ENCODE peak calls at places on chromosome 3, in nine cellular contexts. O is kidney, U is keratinocyte, J is IMR-90, V is endodermal cell, B is left ventricle myocardium inferior, R is K562, S is progenitor cell of endocrine pancreas, A is left lung. Q is an unnamed sample.

GRCh38 chr3:54599741-54600140 is 328.1 kb downstream of the LRTM1 start:
- DNase-seq in V (no peak), S (no peak), B (peak), J (no peak), O (no peak), R (no peak), A (no peak), U (no peak), Q (no peak)

GRCh38 chr3:113736548-113737089 is 9.4 kb downstream of the NAA50 start:
- DNase-seq in A (no peak), R (peak), S (no peak), U (no peak), B (no peak), V (peak), J (peak), O (no peak), Q (peak)

GRCh38 chr3:119598410-119599098 is 869 bp downstream of the PLA1A start:
- DNase-seq in U (no peak), S (no peak), J (no peak), R (no peak), A (no peak), B (no peak), O (no peak), V (no peak), Q (no peak)

GRCh38 chr3:27914199-27914598 is 192.1 kb upstream of the EOMES start:
- DNase-seq in J (no peak), S (no peak), R (no peak), U (no peak), V (peak), O (no peak), A (no peak), B (no peak), Q (peak)

GRCh38 chr3:111325160-111325707 is 216.8 kb upstream of the CD96 start:
- DNase-seq in J (peak), S (no peak), U (no peak), V (no peak), A (no peak), O (no peak), B (no peak), R (no peak), Q (no peak)

GRCh38 chr3:146465713-146466465 is 3.5 kb downstream of the PLSCR2 start:
- DNase-seq in U (no peak), R (no peak), V (no peak), A (no peak), S (no peak), B (no peak), O (no peak), J (peak), Q (no peak)

GRCh38 chr3:42033741-42034140 is 57.4 kb upstream of the TRAK1 start:
- DNase-seq in S (no peak), A (no peak), J (peak), V (no peak), O (no peak), B (no peak), R (no peak), U (no peak), Q (no peak)

GRCh38 chr3:69422751-69423150 is 36.9 kb upstream of the FRMD4B start:
- DNase-seq in O (no peak), V (no peak), R (no peak), B (no peak), J (peak), U (no peak), A (no peak), S (no peak), Q (peak)

GRCh38 chr3:179624471-179624870 is 19.9 kb downstream of the NDUFB5 start:
- DNase-seq in V (no peak), S (no peak), B (no peak), U (no peak), R (no peak), J (peak), O (no peak), A (no peak), Q (no peak)

GRCh38 chr3:70815817-70816216 is 503.4 kb upstream of the MDFIC2 start:
- DNase-seq in R (no peak), B (no peak), A (no peak), J (no peak), U (no peak), O (no peak), V (no peak), S (no peak), Q (peak)

GRCh38 chr3:8988791-8989558 is 25.7 kb upstream of the RAD18 start:
- DNase-seq in J (no peak), U (no peak), O (no peak), R (no peak), B (no peak), V (peak), S (no peak), A (no peak), Q (no peak)

GRCh38 chr3:53161820-53162671 is 1.0 kb downstream of the PRKCD start:
- DNase-seq in B (peak), A (peak), O (no peak), R (peak), V (peak), J (peak), S (peak), U (peak), Q (no peak)

GRCh38 chr3:53162672-53163458 is 1.9 kb downstream of the PRKCD start:
- DNase-seq in S (no peak), B (no peak), R (peak), A (no peak), U (no peak), V (peak), J (no peak), O (no peak), Q (no peak)

GRCh38 chr3:53160335-53160659 is 712 bp upstream of the PRKCD start:
- DNase-seq in J (no peak), B (no peak), V (no peak), U (no peak), S (no peak), O (no peak), R (no peak), A (no peak), Q (no peak)

GRCh38 chr3:53160660-53161344 is at the start of gene PRKCD:
- DNase-seq in U (no peak), R (peak), A (peak), V (peak), B (peak), J (peak), S (peak), O (peak), Q (peak)

GRCh38 chr3:53161345-53161819 is 373 bp downstream of the PRKCD start:
- DNase-seq in B (peak), J (no peak), U (no peak), V (no peak), A (no peak), O (no peak), S (no peak), R (peak), Q (no peak)
- TF ChIP-seq CTCF in B (no peak), J (no peak), U (no peak), V (no peak), A (no peak), O (no peak), S (no peak), R (no peak), Q (no peak)

GRCh38 chr3:193790086-193790990 is 197.3 kb downstream of the OPA1 start:
- DNase-seq in A (no peak), U (no peak), R (no peak), V (peak), S (no peak), B (no peak), J (no peak), O (no peak), Q (no peak)
- TF ChIP-seq CTCF in A (no peak), U (no peak), R (no peak), V (no peak), S (no peak), B (no peak), J (no peak), O (no peak), Q (no peak)

DNA sequence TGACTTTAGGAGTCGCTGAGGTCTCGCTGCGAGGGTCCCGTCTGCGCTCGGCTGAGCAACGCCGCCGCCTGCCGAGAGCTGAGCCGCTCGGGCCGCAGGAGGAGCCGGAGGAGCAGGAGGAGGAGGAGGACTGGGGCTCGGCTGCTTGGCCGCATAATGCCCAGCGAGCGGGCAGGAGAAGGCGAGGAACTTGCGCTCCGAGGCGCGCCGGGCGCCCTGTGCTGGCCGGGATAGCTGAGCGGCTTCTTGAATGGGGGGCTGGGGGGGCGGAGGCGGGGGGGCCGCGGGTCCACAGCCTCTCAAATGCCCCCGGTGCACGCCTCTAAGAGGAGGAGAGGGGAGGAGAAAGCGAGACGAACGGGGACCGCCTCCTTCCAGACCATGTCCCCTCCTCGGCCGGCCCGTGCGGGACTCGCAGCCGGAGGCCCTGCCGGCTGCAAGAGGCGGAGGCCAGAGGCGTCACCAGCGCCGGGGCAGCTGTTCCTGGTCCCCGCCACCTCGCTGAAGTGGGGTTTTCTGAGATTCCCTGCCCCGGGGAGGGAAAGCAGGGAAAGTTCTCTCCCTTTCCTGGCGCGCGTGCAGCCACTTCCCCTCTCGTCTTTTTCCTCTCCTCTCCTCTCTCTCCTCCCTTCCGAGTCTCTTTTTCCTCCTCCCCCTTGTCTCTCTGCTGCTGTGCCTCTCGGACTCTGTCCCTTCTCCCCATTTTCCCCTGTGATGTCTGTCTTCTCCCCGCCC is at the start of gene ADAMTS9:
- DNase-seq in B (peak), V (peak), U (no peak), J (peak), S (peak), R (no peak), A (peak), O (peak), Q (peak)
- TF ChIP-seq CTCF in B (no peak), V (peak), U (no peak), J (no peak), S (no peak), R (no peak), A (no peak), O (no peak), Q (no peak)

GRCh38 chr3:45080824-45081223 is 54.7 kb downstream of the CLEC3B start:
- DNase-seq in A (no peak), U (no peak), R (no peak), O (no peak), B (no peak), J (no peak), S (no peak), V (no peak), Q (no peak)

GRCh38 chr3:45079715-45080114 is 53.6 kb downstream of the CLEC3B start:
- DNase-seq in O (no peak), U (no peak), A (no peak), B (no peak), J (no peak), V (no peak), S (no peak), R (no peak), Q (no peak)

GRCh38 chr3:45081506-45081905 is 55.4 kb downstream of the CLEC3B start:
- DNase-seq in B (no peak), J (no peak), V (no peak), R (no peak), S (no peak), U (no peak), O (no peak), A (no peak), Q (no peak)

GRCh38 chr3:45075821-45076625 is 49.9 kb downstream of the CLEC3B start:
- DNase-seq in R (no peak), U (no peak), V (no peak), O (no peak), S (no peak), B (no peak), J (no peak), A (no peak), Q (no peak)

DNA sequence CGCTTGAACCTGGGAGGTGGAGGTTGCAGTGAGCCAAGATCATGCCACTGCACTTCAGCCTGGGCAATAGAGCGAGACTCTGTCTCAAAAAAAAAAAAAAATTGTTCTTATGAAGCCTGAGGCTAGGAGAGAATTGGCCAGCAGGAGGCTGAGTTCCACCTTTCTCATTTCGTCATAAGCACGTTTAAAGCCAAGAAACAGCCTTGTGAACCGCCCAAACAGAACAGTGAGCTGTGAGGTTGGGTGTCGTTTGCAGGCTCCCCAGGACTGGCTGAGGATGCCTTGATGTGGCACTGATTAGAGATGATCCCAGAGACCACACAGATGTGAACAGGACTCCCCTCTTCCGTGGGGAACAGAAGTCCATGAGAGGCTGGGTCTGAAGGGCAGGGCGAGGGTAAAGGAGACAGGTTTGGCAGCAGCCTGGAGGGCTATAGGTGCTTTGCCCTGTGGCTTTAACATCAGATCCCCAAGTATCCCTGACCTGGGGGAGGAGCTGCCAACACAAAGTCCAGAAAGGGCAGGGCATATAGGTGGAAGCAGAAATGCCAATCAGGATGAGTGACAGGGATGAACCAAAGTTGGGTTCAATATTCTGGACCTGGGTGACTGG is 52.9 kb downstream of the CLEC3B start:
- DNase-seq in U (no peak), J (peak), R (peak), O (no peak), V (no peak), A (no peak), S (no peak), B (no peak), Q (peak)
- TF ChIP-seq CTCF in U (peak), J (peak), R (peak), O (no peak), V (peak), A (no peak), S (peak), B (peak), Q (peak)

GRCh38 chr3:26522919-26523318 is 99.7 kb upstream of the LRRC3B start:
- DNase-seq in S (no peak), R (no peak), V (no peak), B (no peak), O (no peak), A (no peak), U (no peak), J (no peak), Q (no peak)
- TF ChIP-seq CTCF in S (no peak), R (no peak), V (peak), B (no peak), O (no peak), A (no peak), U (no peak), J (no peak), Q (no peak)

GRCh38 chr3:72080800-72081199 is 295.9 kb upstream of the PROK2 start:
- DNase-seq in R (no peak), O (no peak), S (no peak), B (no peak), J (no peak), V (no peak), U (no peak), A (no peak), Q (no peak)

GRCh38 chr3:72079369-72079872 is 294.5 kb upstream of the PROK2 start:
- DNase-seq in O (no peak), J (no peak), S (no peak), U (no peak), B (no peak), R (no peak), V (no peak), A (no peak), Q (no peak)

GRCh38 chr3:72077473-72078259 is 292.7 kb upstream of the PROK2 start:
- DNase-seq in A (no peak), J (no peak), S (no peak), U (no peak), O (no peak), B (no peak), V (no peak), R (no peak), Q (no peak)

GRCh38 chr3:72080101-72080500 is 295.2 kb upstream of the PROK2 start:
- DNase-seq in O (no peak), A (no peak), V (no peak), B (no peak), U (no peak), R (no peak), S (no peak), J (no peak), Q (no peak)

DNA sequence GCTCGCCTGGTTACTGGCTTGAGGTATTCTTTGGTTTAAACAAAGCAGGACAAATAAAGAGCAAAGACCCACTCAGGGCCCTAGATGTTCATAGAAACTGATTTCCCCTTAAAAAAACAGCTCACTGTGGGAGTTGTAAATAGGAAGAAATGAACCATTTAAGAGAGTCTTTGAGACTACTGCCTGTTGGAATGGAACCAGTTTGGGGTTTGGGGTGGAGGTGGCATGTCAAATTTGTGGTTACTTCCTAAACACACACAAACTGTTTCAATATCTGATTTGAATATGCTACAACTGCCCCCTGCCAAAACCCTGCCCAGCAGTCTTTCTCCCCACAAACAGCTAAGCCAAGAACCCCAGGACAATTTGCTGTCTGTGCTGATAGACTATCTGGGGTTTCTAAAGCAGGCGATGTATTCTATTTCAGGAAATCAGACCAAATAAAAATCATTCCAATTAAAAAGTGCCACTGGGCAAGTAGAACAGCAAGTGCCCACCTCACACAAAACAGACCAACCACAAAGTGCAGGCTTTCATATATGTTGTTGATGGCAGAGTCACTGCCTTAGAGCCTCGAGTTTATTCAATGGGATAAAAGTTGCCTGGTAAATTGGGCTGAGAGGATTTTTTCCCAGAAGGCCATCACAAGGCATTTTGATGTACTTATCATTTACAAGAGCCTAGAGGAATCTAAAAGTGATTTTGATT is 293.9 kb upstream of the PROK2 start:
- DNase-seq in A (no peak), B (no peak), O (no peak), S (no peak), U (no peak), R (no peak), J (no peak), V (no peak), Q (no peak)
- TF ChIP-seq CTCF in A (no peak), B (no peak), O (no peak), S (no peak), U (no peak), R (no peak), J (no peak), V (no peak), Q (no peak)

DNA sequence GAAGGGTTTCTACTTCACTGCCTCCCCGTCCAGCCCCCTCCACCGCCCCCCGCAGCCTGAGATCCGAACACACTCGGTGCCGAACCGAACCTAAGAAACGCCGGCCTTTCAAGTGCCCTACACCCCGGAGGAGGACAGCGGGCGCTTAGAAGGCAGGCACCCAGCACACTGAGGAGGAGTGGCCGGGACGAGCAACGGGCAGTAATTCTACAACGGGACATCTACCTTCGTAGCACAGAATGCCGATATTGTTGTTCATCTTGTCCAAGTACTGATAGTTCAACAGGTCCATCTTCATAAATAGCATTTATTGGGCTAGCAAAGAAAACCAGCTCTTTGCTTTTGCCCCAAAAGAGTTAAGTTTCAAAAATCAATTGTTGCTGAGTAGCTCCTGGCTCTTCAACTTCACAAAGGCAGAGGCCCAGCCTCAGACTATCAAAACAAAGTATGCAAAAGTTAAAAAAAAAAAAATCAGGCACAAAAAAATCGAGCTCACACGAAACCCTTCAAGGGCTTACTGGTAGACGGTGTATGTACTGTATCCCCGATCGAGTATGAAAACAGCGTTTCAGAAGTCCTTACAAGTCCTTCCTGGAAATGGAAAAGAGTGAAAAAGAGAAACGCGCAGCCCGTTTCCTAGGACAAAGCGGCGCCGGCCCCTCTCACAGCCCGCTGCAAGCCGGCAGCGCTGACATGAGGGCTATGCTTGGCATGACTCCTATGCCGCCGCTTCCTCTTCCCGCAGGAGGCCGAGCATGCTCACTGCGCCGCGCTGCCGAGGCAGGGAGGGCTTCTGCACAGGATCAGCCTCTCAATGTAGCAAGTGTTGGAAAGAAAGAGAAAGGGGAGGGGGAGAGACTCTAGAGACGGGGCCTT is at the start of gene VGLL4:
- DNase-seq in S (peak), J (peak), R (peak), V (peak), B (peak), U (no peak), O (peak), A (peak), Q (peak)
- TF ChIP-seq CTCF in S (no peak), J (peak), R (no peak), V (peak), B (peak), U (no peak), O (no peak), A (no peak), Q (no peak)

DNA sequence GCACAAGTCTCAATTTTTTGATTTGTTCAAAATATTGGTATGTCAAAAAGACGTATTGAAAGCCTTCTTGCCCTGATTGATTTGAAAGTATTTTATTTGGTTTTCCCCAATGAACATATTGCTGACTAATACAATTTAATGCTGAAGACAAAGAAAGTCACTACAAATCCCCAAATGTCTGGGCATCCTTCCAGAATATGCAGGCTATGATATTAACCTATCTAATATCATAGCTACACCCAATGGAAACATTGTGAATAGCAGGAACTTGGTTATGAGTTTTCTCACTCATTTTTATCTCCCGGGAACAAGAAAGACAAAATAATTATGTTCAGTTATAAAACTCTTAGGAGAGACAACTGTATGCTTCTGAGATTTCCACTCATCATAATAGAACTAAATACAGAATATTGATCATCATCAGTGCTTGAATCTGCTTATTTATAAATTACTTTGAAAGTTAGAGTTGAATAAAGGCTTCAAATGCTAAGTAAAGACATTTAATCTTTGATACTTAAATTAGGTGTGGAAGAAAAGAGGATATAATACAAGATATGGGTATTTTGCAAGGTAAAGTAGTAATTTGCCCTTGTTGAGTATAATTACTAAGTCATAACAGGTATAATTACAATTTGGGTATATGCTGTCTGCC is 483.9 kb downstream of the RBMS3 start:
- DNase-seq in V (no peak), U (no peak), A (no peak), J (peak), O (no peak), S (no peak), B (no peak), R (no peak), Q (peak)
- TF ChIP-seq CTCF in V (no peak), U (peak), A (peak), J (peak), O (peak), S (no peak), B (peak), R (no peak), Q (peak)